ENCODE peak calls at places on chromosomes 11 and 22, in five cellular contexts. W is cardiac fibroblast; P is stimulated activated CD4-positive, alpha-beta T cell treated with anti-CD3 and anti-CD28 coated beads, Interleukin-15, amount 100 ng/mL, for 24 hours; R is NCI-H2081; H is NCI-H345. K is an unnamed sample.

GRCh38 chr11:115931684-115932083 is 427.5 kb upstream of the CADM1 start:
- DNase-seq in H (no peak), P (no peak), W (no peak), R (no peak), K (peak; percentile 42)

GRCh38 chr11:33606762-33607161 is 93.9 kb downstream of the C11orf91 start:
- DNase-seq in W (no peak), H (no peak), P (no peak), R (no peak), K (no peak)

GRCh38 chr22:31144223-31144622 is 3.9 kb upstream of the PLA2G3 start:
- DNase-seq in R (no peak), W (no peak), P (no peak), H (no peak), K (no peak)

GRCh38 chr11:26201411-26201810 is 130.5 kb upstream of the ANO3 start:
- DNase-seq in W (no peak), H (no peak), R (no peak), P (no peak), K (no peak)

GRCh38 chr11:82315093-82315492 is 418.6 kb downstream of the FAM181B start:
- DNase-seq in P (peak; percentile 10), W (no peak), H (peak; percentile 27), R (no peak), K (no peak)

GRCh38 chr22:46076651-46077339 is 73.5 kb upstream of the PPARA start:
- DNase-seq in R (no peak), P (no peak), H (no peak), W (peak; percentile 62), K (peak; percentile 93)

GRCh38 chr22:32776800-32777199 is 24.7 kb upstream of the TIMP3 start:
- DNase-seq in R (no peak), W (no peak), P (no peak), H (no peak), K (peak; percentile 64)

GRCh38 chr11:72685560-72686480 is 11.6 kb upstream of the PDE2A start:
- DNase-seq in P (peak; percentile 66), H (no peak), W (peak; percentile 56), R (no peak), K (peak; percentile 46)

GRCh38 chr11:126766425-126766824 is 234.1 kb downstream of the KIRREL3 start:
- DNase-seq in P (no peak), R (peak; percentile 38), W (no peak), H (no peak), K (no peak)

GRCh38 chr11:2383823-2384722 is 7.0 kb downstream of the CD81 start:
- DNase-seq in H (no peak), W (no peak), R (no peak), P (peak; percentile 46), K (peak; percentile 80)

GRCh38 chr11:19985106-19985505 is 175.2 kb downstream of the DBX1 start:
- DNase-seq in P (no peak), W (no peak), R (no peak), H (no peak), K (peak; percentile 33)

GRCh38 chr22:47328550-47329243 is 566.2 kb downstream of the TBC1D22A start:
- DNase-seq in P (no peak), W (peak; percentile 94), H (no peak), R (no peak), K (peak; percentile 77)

GRCh38 chr11:73141309-73142127 is 600 bp downstream of the FCHSD2 start:
- DNase-seq in W (peak; percentile 87), P (peak; percentile 71), H (peak; percentile 79), R (peak; percentile 47), K (peak; percentile 66)

GRCh38 chr11:3831378-3832239 is 9.2 kb downstream of the RHOG start:
- DNase-seq in P (peak; percentile 50), H (no peak), R (no peak), W (no peak), K (no peak)

GRCh38 chr11:117814766-117815261 is 9.7 kb downstream of the FXYD2 start:
- DNase-seq in W (no peak), H (peak; percentile 95), R (peak; percentile 89), P (peak; percentile 84), K (no peak)

GRCh38 chr11:74773481-74773880 is 24.8 kb downstream of the RNF169 start:
- DNase-seq in W (no peak), H (no peak), R (no peak), P (no peak), K (no peak)

GRCh38 chr11:65524010-65524746 is 705 bp upstream of the SCYL1 start:
- DNase-seq in W (no peak), P (no peak), H (no peak), R (no peak), K (no peak)

GRCh38 chr11:108654994-108655631 is 9.8 kb upstream of the DDX10 start:
- DNase-seq in W (peak; percentile 63), P (peak; percentile 48), H (peak; percentile 35), R (peak; percentile 37), K (peak; percentile 73)

GRCh38 chr11:15212876-15213275 is 98.2 kb downstream of the INSC start:
- DNase-seq in R (no peak), H (no peak), W (peak; percentile 51), P (no peak), K (no peak)

GRCh38 chr11:104995001-104995408 is 26.6 kb upstream of the CASP4 start:
- DNase-seq in H (peak; percentile 95), P (no peak), R (peak; percentile 80), W (no peak), K (no peak)

GRCh38 chr22:40202225-40202944 is 24.7 kb downstream of the TNRC6B start:
- DNase-seq in P (no peak), W (no peak), R (no peak), H (no peak), K (no peak)

GRCh38 chr11:65920035-65920802 is 993 bp downstream of the DRAP1 start:
- DNase-seq in W (no peak), P (no peak), H (no peak), R (no peak), K (no peak)

GRCh38 chr11:130732476-130732875 is 183.8 kb downstream of the SNX19 start:
- DNase-seq in W (no peak), H (no peak), R (no peak), P (no peak), K (no peak)

GRCh38 chr11:124657922-124658321 is 15.6 kb downstream of the SIAE start:
- DNase-seq in P (no peak), H (no peak), W (no peak), R (no peak), K (no peak)

GRCh38 chr11:122981388-122982264 is at the start of gene BSX:
- DNase-seq in H (no peak), R (no peak), W (peak; percentile 61), P (peak; percentile 71), K (peak; percentile 70)

GRCh38 chr11:79438631-79439429 is 2.0 kb downstream of the TENM4 start:
- DNase-seq in H (peak; percentile 61), R (peak; percentile 43), W (no peak), P (peak; percentile 7), K (no peak)

GRCh38 chr11:130775306-130776043 is 140.8 kb downstream of the SNX19 start:
- DNase-seq in H (no peak), W (peak; percentile 37), R (no peak), P (no peak), K (no peak)

GRCh38 chr11:20156280-20156875 is 3.9 kb downstream of the DBX1 start:
- DNase-seq in H (no peak), R (no peak), W (no peak), P (peak; percentile 68), K (no peak)

GRCh38 chr11:34075178-34075820 is 23.8 kb downstream of the CAPRIN1 start:
- DNase-seq in W (peak; percentile 65), H (no peak), P (no peak), R (no peak), K (peak; percentile 46)

K was measured in myocyte.